ENCODE peak calls at places on chromosomes 1 and 21, in ten cellular contexts. One of them, this sample, is unnamed. For H3K4me1, the result is how much of the 10 kb centered on the place peaks cover.

GRCh38 chr1:170935231-170935630 is at the start of gene MROH9:
- DNase-seq in colonic mucosa: no peak
- DNase-seq in astrocyte: no peak
- DNase-seq in thoracic aorta: no peak
- DNase-seq in HCT116: no peak
- DNase-seq in uterus: no peak
- DNase-seq in breast epithelium: no peak
- DNase-seq in K562: no peak
- DNase-seq in H1: no peak
- DNase-seq in pancreas: no peak
- DNase-seq in this sample: peak

GRCh38 chr1:201348211-201348566 is 29.3 kb downstream of the TNNT2 start:
- DNase-seq in colonic mucosa: peak
- DNase-seq in breast epithelium: no peak
- DNase-seq in HCT116: peak
- DNase-seq in astrocyte: peak
- DNase-seq in uterus: no peak
- DNase-seq in H1: peak
- DNase-seq in pancreas: peak
- DNase-seq in thoracic aorta: no peak
- DNase-seq in K562: peak
- DNase-seq in this sample: peak

GRCh38 chr1:75023005-75023404 is 111.2 kb upstream of the LHX8 start:
- DNase-seq in colonic mucosa: no peak
- DNase-seq in H1: no peak
- DNase-seq in K562: no peak
- DNase-seq in HCT116: no peak
- DNase-seq in astrocyte: no peak
- DNase-seq in pancreas: no peak
- DNase-seq in uterus: no peak
- DNase-seq in thoracic aorta: no peak
- DNase-seq in breast epithelium: no peak
- DNase-seq in this sample: no peak

GRCh38 chr1:209155556-209155955 is 428.0 kb upstream of the CAMK1G start:
- DNase-seq in uterus: no peak
- DNase-seq in pancreas: no peak
- DNase-seq in H1: no peak
- DNase-seq in astrocyte: no peak
- DNase-seq in breast epithelium: no peak
- DNase-seq in HCT116: no peak
- DNase-seq in K562: no peak
- DNase-seq in colonic mucosa: no peak
- DNase-seq in thoracic aorta: no peak
- DNase-seq in this sample: no peak

GRCh38 chr1:97930472-97930871 is 9.6 kb upstream of the DPYD start:
- DNase-seq in H1: no peak
- DNase-seq in pancreas: no peak
- DNase-seq in thoracic aorta: no peak
- DNase-seq in astrocyte: peak
- DNase-seq in colonic mucosa: no peak
- DNase-seq in K562: no peak
- DNase-seq in uterus: no peak
- DNase-seq in HCT116: no peak
- DNase-seq in breast epithelium: no peak
- DNase-seq in this sample: no peak

GRCh38 chr1:214991691-214992315 is 90.7 kb upstream of the KCNK2 start:
- DNase-seq in uterus: no peak
- DNase-seq in H1: no peak
- DNase-seq in colonic mucosa: no peak
- DNase-seq in pancreas: no peak
- DNase-seq in HCT116: no peak
- DNase-seq in thoracic aorta: no peak
- DNase-seq in astrocyte: no peak
- DNase-seq in K562: no peak
- DNase-seq in breast epithelium: no peak
- DNase-seq in this sample: no peak

GRCh38 chr1:232568331-232568852 is 61.5 kb downstream of the SIPA1L2 start:
- DNase-seq in pancreas: no peak
- DNase-seq in colonic mucosa: no peak
- DNase-seq in astrocyte: no peak
- DNase-seq in H1: no peak
- DNase-seq in thoracic aorta: no peak
- DNase-seq in HCT116: no peak
- DNase-seq in K562: no peak
- DNase-seq in uterus: no peak
- DNase-seq in breast epithelium: no peak
- DNase-seq in this sample: no peak

GRCh38 chr1:77499466-77499865 is 183.0 kb downstream of the ZZZ3 start:
- DNase-seq in H1: no peak
- DNase-seq in astrocyte: no peak
- DNase-seq in K562: no peak
- DNase-seq in breast epithelium: no peak
- DNase-seq in HCT116: no peak
- DNase-seq in pancreas: no peak
- DNase-seq in uterus: no peak
- DNase-seq in colonic mucosa: no peak
- DNase-seq in thoracic aorta: no peak
- DNase-seq in this sample: no peak

GRCh38 chr1:116999596-116999995 is 2.0 kb upstream of the CD101 start:
- DNase-seq in K562: no peak
- DNase-seq in breast epithelium: no peak
- DNase-seq in thoracic aorta: no peak
- DNase-seq in pancreas: no peak
- DNase-seq in uterus: no peak
- DNase-seq in astrocyte: no peak
- DNase-seq in H1: no peak
- DNase-seq in colonic mucosa: no peak
- DNase-seq in HCT116: no peak
- DNase-seq in this sample: no peak

GRCh38 chr1:54009406-54009805 is 8.6 kb downstream of the LDLRAD1 start:
- DNase-seq in H1: no peak
- DNase-seq in colonic mucosa: no peak
- DNase-seq in thoracic aorta: no peak
- DNase-seq in HCT116: no peak
- DNase-seq in breast epithelium: no peak
- DNase-seq in astrocyte: no peak
- DNase-seq in pancreas: no peak
- DNase-seq in uterus: no peak
- DNase-seq in K562: no peak
- DNase-seq in this sample: no peak

GRCh38 chr21:32412162-32412997 is at the start of gene EVA1C:
- DNase-seq in astrocyte: no peak
- DNase-seq in thoracic aorta: no peak
- DNase-seq in breast epithelium: peak
- DNase-seq in uterus: peak
- DNase-seq in H1: no peak
- DNase-seq in HCT116: no peak
- DNase-seq in colonic mucosa: peak
- DNase-seq in K562: no peak
- DNase-seq in pancreas: peak
- DNase-seq in this sample: no peak

GRCh38 chr21:15692711-15693110 is 37.1 kb upstream of the USP25 start:
- DNase-seq in H1: no peak
- DNase-seq in K562: no peak
- DNase-seq in colonic mucosa: no peak
- DNase-seq in thoracic aorta: no peak
- DNase-seq in breast epithelium: no peak
- DNase-seq in astrocyte: no peak
- DNase-seq in pancreas: no peak
- DNase-seq in uterus: no peak
- DNase-seq in HCT116: no peak
- DNase-seq in this sample: no peak

GRCh38 chr1:58983159-58983558 is 199.3 kb upstream of the JUN start:
- DNase-seq in colonic mucosa: no peak
- DNase-seq in uterus: no peak
- DNase-seq in breast epithelium: no peak
- DNase-seq in K562: no peak
- DNase-seq in H1: no peak
- DNase-seq in HCT116: no peak
- DNase-seq in thoracic aorta: no peak
- DNase-seq in pancreas: no peak
- DNase-seq in astrocyte: no peak
- DNase-seq in this sample: no peak

GRCh38 chr1:112060266-112060665 is 70.8 kb upstream of the KCND3 start:
- DNase-seq in pancreas: no peak
- DNase-seq in HCT116: no peak
- DNase-seq in K562: no peak
- DNase-seq in breast epithelium: no peak
- DNase-seq in thoracic aorta: no peak
- DNase-seq in uterus: no peak
- DNase-seq in colonic mucosa: no peak
- DNase-seq in astrocyte: no peak
- DNase-seq in H1: no peak
- DNase-seq in this sample: no peak

GRCh38 chr1:198943484-198943883 is 304.6 kb downstream of the PTPRC start:
- DNase-seq in breast epithelium: no peak
- DNase-seq in K562: no peak
- DNase-seq in H1: no peak
- DNase-seq in thoracic aorta: no peak
- DNase-seq in uterus: no peak
- DNase-seq in astrocyte: no peak
- DNase-seq in HCT116: no peak
- DNase-seq in pancreas: no peak
- DNase-seq in colonic mucosa: no peak
- DNase-seq in this sample: no peak

GRCh38 chr21:42294273-42294880 is 20.8 kb downstream of the TFF3 start:
- DNase-seq in uterus: no peak
- DNase-seq in HCT116: no peak
- DNase-seq in K562: no peak
- DNase-seq in colonic mucosa: no peak
- DNase-seq in H1: no peak
- DNase-seq in astrocyte: no peak
- DNase-seq in breast epithelium: no peak
- DNase-seq in thoracic aorta: no peak
- DNase-seq in pancreas: no peak
- DNase-seq in this sample: no peak

DNA sequence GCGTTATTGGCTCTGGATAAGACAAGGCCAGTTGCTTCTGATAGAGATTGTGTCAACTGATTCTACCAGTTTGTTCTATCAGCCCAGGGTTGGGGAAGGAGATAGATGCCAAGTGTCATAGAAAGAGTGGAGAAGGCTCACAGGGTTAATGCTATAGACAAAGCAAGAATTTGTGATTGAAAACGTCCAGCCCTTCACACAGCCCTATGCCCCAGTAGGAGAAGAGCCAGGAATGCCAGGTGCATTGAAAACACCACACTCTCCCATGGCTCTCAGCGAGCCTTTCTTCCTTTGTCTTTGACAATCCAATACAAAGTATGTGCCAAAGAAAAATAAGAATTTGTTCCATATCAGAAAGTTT is 505.0 kb downstream of the PLPP3 start:
- DNase-seq in HCT116: no peak
- DNase-seq in colonic mucosa: no peak
- DNase-seq in uterus: no peak
- DNase-seq in K562: no peak
- DNase-seq in thoracic aorta: no peak
- DNase-seq in breast epithelium: no peak
- DNase-seq in H1: no peak
- DNase-seq in pancreas: peak
- DNase-seq in astrocyte: no peak
- DNase-seq in this sample: no peak
- H3K27ac ChIP-seq in HCT116: no peak
- H3K27ac ChIP-seq in colonic mucosa: no peak
- H3K27ac ChIP-seq in uterus: no peak
- H3K27ac ChIP-seq in K562: no peak
- H3K27ac ChIP-seq in thoracic aorta: peak
- H3K27ac ChIP-seq in breast epithelium: peak
- H3K27ac ChIP-seq in H1: no peak
- H3K27ac ChIP-seq in pancreas: peak
- H3K27ac ChIP-seq in astrocyte: no peak
- H3K27ac ChIP-seq in this sample: no peak

GRCh38 chr1:60281360-60281932 is 207.9 kb upstream of the C1orf87 start:
- DNase-seq in thoracic aorta: peak
- DNase-seq in colonic mucosa: peak
- DNase-seq in HCT116: peak
- DNase-seq in breast epithelium: peak
- DNase-seq in H1: peak
- DNase-seq in K562: peak
- DNase-seq in uterus: peak
- DNase-seq in astrocyte: peak
- DNase-seq in pancreas: peak
- DNase-seq in this sample: peak
- TF ChIP-seq CTCF in thoracic aorta: peak
- TF ChIP-seq CTCF in colonic mucosa: peak
- TF ChIP-seq CTCF in HCT116: peak
- TF ChIP-seq CTCF in breast epithelium: peak
- TF ChIP-seq CTCF in H1: peak
- TF ChIP-seq CTCF in K562: peak
- TF ChIP-seq CTCF in uterus: peak
- TF ChIP-seq CTCF in astrocyte: peak
- TF ChIP-seq CTCF in pancreas: peak
- TF ChIP-seq CTCF in this sample: peak

DNA sequence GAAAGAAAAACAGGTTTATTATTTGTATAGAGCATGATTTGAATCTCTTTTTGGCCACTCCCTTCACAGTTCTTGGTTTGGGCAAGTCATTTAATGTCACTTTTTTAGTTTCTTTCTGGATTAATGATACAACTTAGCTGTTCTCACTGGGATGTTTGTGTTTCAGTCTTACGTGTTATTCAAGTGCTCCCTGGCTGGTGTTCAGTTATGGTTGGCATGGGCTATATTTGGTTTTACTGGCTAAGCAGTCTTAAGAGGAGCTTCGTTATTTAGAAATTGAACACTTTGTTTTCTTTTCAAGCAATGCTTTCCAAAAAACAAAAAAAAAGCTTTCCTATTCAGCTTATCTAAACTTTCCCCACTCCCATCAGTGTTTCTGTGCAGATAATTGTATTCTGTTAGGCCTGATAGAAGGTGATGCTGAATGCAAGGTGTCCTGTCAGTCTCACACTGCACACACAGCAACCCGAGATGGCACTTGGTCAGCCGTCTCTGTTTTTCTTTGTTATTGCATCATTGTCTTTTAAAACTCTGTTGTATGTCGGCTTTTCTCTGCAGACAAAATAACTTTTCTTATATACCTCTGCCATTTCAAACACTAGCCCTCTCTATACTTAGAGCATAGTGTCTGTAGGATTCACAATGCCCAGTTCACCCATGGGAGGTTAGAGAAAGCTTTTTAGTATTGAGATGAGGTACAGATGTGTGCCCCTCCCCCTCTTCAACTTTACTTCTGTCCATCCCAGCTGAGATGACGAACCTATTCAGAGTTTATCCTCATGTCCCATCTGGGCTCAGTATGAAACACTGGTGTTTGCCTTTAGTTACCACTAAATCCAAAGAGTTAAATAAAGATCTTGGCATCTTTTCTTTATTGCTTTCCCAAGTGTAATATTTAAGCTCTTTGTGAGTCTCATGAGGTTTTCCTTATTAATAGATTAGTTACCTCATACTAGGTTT is 80.2 kb downstream of the VPS13D start:
- DNase-seq in thoracic aorta: peak
- DNase-seq in H1: no peak
- DNase-seq in uterus: no peak
- DNase-seq in colonic mucosa: peak
- DNase-seq in K562: no peak
- DNase-seq in breast epithelium: no peak
- DNase-seq in astrocyte: peak
- DNase-seq in HCT116: no peak
- DNase-seq in pancreas: no peak
- DNase-seq in this sample: no peak
- H3K4me1 ChIP-seq in thoracic aorta: under half
- H3K4me1 ChIP-seq in H1: under half
- H3K4me1 ChIP-seq in uterus: under half
- H3K4me1 ChIP-seq in colonic mucosa: under half
- H3K4me1 ChIP-seq in K562: under half
- H3K4me1 ChIP-seq in breast epithelium: under half
- H3K4me1 ChIP-seq in astrocyte: under half
- H3K4me1 ChIP-seq in HCT116: under half
- H3K4me1 ChIP-seq in pancreas: under half
- H3K4me1 ChIP-seq in this sample: under half

GRCh38 chr1:203028784-203029553 is 2.7 kb downstream of the PPFIA4 start:
- DNase-seq in astrocyte: no peak
- DNase-seq in thoracic aorta: no peak
- DNase-seq in colonic mucosa: peak
- DNase-seq in pancreas: no peak
- DNase-seq in uterus: no peak
- DNase-seq in HCT116: no peak
- DNase-seq in H1: no peak
- DNase-seq in K562: no peak
- DNase-seq in breast epithelium: no peak
- DNase-seq in this sample: no peak
- H3K27ac ChIP-seq in astrocyte: no peak
- H3K27ac ChIP-seq in thoracic aorta: peak
- H3K27ac ChIP-seq in colonic mucosa: no peak
- H3K27ac ChIP-seq in pancreas: no peak
- H3K27ac ChIP-seq in uterus: no peak
- H3K27ac ChIP-seq in HCT116: no peak
- H3K27ac ChIP-seq in H1: no peak
- H3K27ac ChIP-seq in K562: no peak
- H3K27ac ChIP-seq in breast epithelium: peak
- H3K27ac ChIP-seq in this sample: no peak